ENCODE peak calls at places on chromosomes 11 and 22, in nine cellular contexts. Z is stomach, F is lung, G is psoas muscle, R is brain microvascular endothelial cell, K is cardiac fibroblast, T is foreskin fibroblast, H is adrenal gland, B is right lobe of liver. M is an unnamed sample.

GRCh38 chr11:122863704-122864326 is 18.7 kb upstream of the JHY start:
- DNase-seq in B (no peak), T (peak; percentile 41), Z (no peak), F (no peak), K (peak; percentile 66), G (no peak), R (peak; percentile 64), H (peak; percentile 25), M (no peak)

GRCh38 chr11:114970908-114971645 is 292.8 kb downstream of the NXPE2 start:
- DNase-seq in F (no peak), B (no peak), T (no peak), H (no peak), K (no peak), G (no peak), Z (no peak), R (no peak), M (no peak)

GRCh38 chr11:12239396-12240298 is 129.3 kb downstream of the MICAL2 start:
- DNase-seq in Z (peak; percentile 77), F (peak; percentile 74), B (peak; percentile 80), K (peak; percentile 46), T (no peak), H (no peak), R (no peak), G (no peak), M (peak; percentile 36)

GRCh38 chr22:19210188-19210587 is 31.7 kb upstream of the SLC25A1 start:
- DNase-seq in R (no peak), G (no peak), F (no peak), B (no peak), Z (no peak), K (no peak), T (no peak), H (no peak), M (no peak)

GRCh38 chr11:102109896-102110760 is at the start of gene YAP1:
- DNase-seq in T (peak; percentile 97), B (peak; percentile 91), Z (peak; percentile 88), K (peak; percentile 93), G (peak; percentile 95), F (peak; percentile 85), R (peak; percentile 87), H (peak; percentile 89), M (peak; percentile 53)

GRCh38 chr22:33864723-33865130 is 55.5 kb downstream of the LARGE1 start:
- DNase-seq in H (no peak), G (no peak), F (no peak), T (no peak), K (no peak), B (peak; percentile 55), R (no peak), Z (no peak), M (no peak)

GRCh38 chr11:127800989-127801688 is 786.2 kb downstream of the ETS1 start:
- DNase-seq in H (no peak), F (no peak), R (no peak), K (no peak), G (no peak), Z (no peak), B (no peak), T (no peak), M (no peak)

GRCh38 chr22:36356708-36357694 is 30.8 kb downstream of the MYH9 start:
- DNase-seq in Z (no peak), R (no peak), F (no peak), B (no peak), H (no peak), G (no peak), K (peak; percentile 80), T (no peak), M (no peak)

GRCh38 chr11:63687845-63688244 is 6.5 kb downstream of the RTN3 start:
- DNase-seq in T (no peak), R (no peak), Z (no peak), H (no peak), B (no peak), F (no peak), G (no peak), K (no peak), M (no peak)

GRCh38 chr11:12222099-12222751 is 111.8 kb downstream of the MICAL2 start:
- DNase-seq in G (peak; percentile 69), H (no peak), Z (peak; percentile 51), R (peak; percentile 51), T (no peak), K (no peak), B (peak; percentile 85), F (peak; percentile 70), M (no peak)

GRCh38 chr22:19197997-19198865 is 19.7 kb upstream of the SLC25A1 start:
- DNase-seq in G (peak; percentile 42), K (no peak), R (no peak), B (no peak), T (no peak), H (no peak), Z (no peak), F (no peak), M (no peak)

GRCh38 chr11:127471662-127472061 is 471.1 kb upstream of the KIRREL3 start:
- DNase-seq in F (no peak), G (no peak), R (no peak), B (no peak), K (no peak), T (no peak), H (no peak), Z (no peak), M (no peak)

GRCh38 chr22:48894064-48894671 is 933.5 kb downstream of the BRD1 start:
- DNase-seq in Z (peak; percentile 21), T (no peak), B (no peak), R (no peak), F (no peak), H (no peak), K (no peak), G (no peak), M (no peak)

GRCh38 chr11:44775366-44776356 is 48.9 kb downstream of the TSPAN18 start:
- DNase-seq in Z (peak; percentile 64), H (peak; percentile 52), G (peak; percentile 67), K (peak; percentile 47), T (no peak), R (peak; percentile 32), F (peak; percentile 38), B (peak; percentile 72), M (peak; percentile 42)

GRCh38 chr22:18980829-18981228 is 44.7 kb upstream of the PRODH start:
- DNase-seq in K (no peak), G (no peak), Z (no peak), R (no peak), F (no peak), B (peak; percentile 5), T (no peak), H (no peak), M (no peak)

GRCh38 chr11:123063396-123064267 is 1.7 kb upstream of the HSPA8 start:
- DNase-seq in H (peak; percentile 65), T (peak; percentile 47), Z (peak; percentile 50), R (peak; percentile 53), F (peak; percentile 41), G (peak; percentile 66), B (peak; percentile 64), K (peak; percentile 84), M (peak; percentile 66)

GRCh38 chr11:66864172-66864901 is 7.5 kb downstream of the LRFN4 start:
- DNase-seq in H (no peak), T (no peak), G (no peak), B (no peak), Z (no peak), R (no peak), F (no peak), K (no peak), M (no peak)

GRCh38 chr11:100472727-100473389 is 214.2 kb upstream of the ARHGAP42 start:
- DNase-seq in F (no peak), T (no peak), K (no peak), H (no peak), B (no peak), Z (peak; percentile 35), G (no peak), R (no peak), M (no peak)

GRCh38 chr11:73508243-73509176 is 89.4 kb downstream of the FAM168A start:
- DNase-seq in F (no peak), H (no peak), B (no peak), Z (no peak), T (no peak), K (no peak), G (no peak), R (no peak), M (no peak)

GRCh38 chr11:8360086-8360828 is 96.6 kb upstream of the LMO1 start:
- DNase-seq in F (no peak), K (no peak), B (peak; percentile 69), R (no peak), T (no peak), Z (no peak), G (no peak), H (no peak), M (no peak)

GRCh38 chr22:48975886-48976285 is 851.8 kb downstream of the BRD1 start:
- DNase-seq in B (no peak), G (no peak), K (no peak), H (no peak), Z (no peak), T (no peak), F (no peak), R (no peak), M (no peak)

GRCh38 chr11:118612378-118612777 is 5.0 kb downstream of the PHLDB1 start:
- DNase-seq in K (peak; percentile 65), R (no peak), G (peak; percentile 69), Z (no peak), H (peak; percentile 26), T (no peak), B (peak; percentile 51), F (no peak), M (no peak)
- H3K4me3 ChIP-seq in K (no peak overlapping the region), R (peak overlapping the region; percentile 5), G (no peak overlapping the region), Z (no peak overlapping the region), H (no peak overlapping the region), T (no peak overlapping the region), B (no peak overlapping the region), F (no peak overlapping the region), M (no peak overlapping the region)

GRCh38 chr11:67996051-67996450 is 7.8 kb downstream of the UNC93B1 start:
- DNase-seq in T (no peak), K (no peak), F (no peak), Z (no peak), H (no peak), R (no peak), B (no peak), G (peak; percentile 19), M (no peak)
- H3K4me3 ChIP-seq in T (no peak overlapping the region), K (no peak overlapping the region), F (no peak overlapping the region), Z (no peak overlapping the region), H (no peak overlapping the region), R (no peak overlapping the region), B (no peak overlapping the region), G (no peak overlapping the region), M (no peak overlapping the region)

GRCh38 chr22:45867118-45867905 is 109.7 kb downstream of the WNT7B start:
- DNase-seq in H (no peak), F (no peak), R (no peak), G (peak; percentile 54), Z (peak; percentile 23), K (peak; percentile 41), T (no peak), B (no peak), M (no peak)
- H3K4me3 ChIP-seq in H (no peak overlapping the region), F (no peak overlapping the region), R (peak overlapping the region; percentile 26), G (peak overlapping the region; percentile 37), Z (peak overlapping the region; percentile 23), K (peak overlapping the region; percentile 13), T (peak overlapping the region; percentile 29), B (no peak overlapping the region), M (no peak overlapping the region)

DNA sequence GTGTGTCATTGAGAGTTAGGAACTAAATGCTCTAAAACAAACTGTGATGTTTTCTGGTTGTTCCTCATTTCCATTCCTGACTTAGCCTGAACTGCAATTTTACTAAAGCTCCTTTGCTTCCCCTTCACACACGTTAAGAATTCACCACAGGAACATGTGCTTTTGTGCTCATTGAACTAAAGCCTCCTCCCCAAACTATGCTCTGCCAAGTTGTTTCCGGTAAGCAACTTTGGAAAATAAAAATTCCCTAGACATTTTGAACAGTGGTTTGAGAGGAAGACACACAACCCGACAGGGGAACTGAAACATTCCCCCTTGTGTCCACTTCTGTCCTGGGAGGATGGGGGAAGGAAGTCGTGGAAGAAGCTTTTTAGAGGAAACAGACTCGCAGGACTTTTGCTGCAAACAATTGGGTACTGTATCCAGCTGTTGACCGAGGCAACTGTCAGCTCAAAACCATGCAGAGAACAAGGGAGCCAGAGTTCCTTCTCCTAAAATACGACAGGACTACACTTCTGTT is 66.9 kb downstream of the GAB2 start:
- DNase-seq in R (no peak), Z (no peak), K (peak; percentile 68), B (no peak), T (no peak), F (no peak), G (no peak), H (peak; percentile 31), M (no peak)
- H3K4me3 ChIP-seq in R (no peak overlapping the region), Z (peak overlapping the region; percentile 11), K (no peak overlapping the region), B (no peak overlapping the region), T (peak overlapping the region; percentile 3), F (no peak overlapping the region), G (peak overlapping the region; percentile 42), H (no peak overlapping the region), M (no peak overlapping the region)